ENCODE peak calls at places on chromosomes 4 and X, in five cellular contexts. I is Panc1; N is naive thymus-derived CD4-positive, alpha-beta T cell; W is upper lobe of left lung; Q is spleen. O is an unnamed sample.

GRCh38 chrX:69137371-69137881 is 27.8 kb downstream of the PJA1 start:
- DNase-seq in I (no peak), W (no peak), N (no peak), Q (peak; percentile 56), O (no peak)

GRCh38 chr4:113383111-113383785 is 333.8 kb downstream of the ANK2 start:
- DNase-seq in I (no peak), W (no peak), Q (no peak), N (no peak), O (no peak)

GRCh38 chrX:97547873-97548578 is 664.3 kb downstream of the RPA4 start:
- DNase-seq in W (no peak), Q (no peak), N (no peak), I (no peak), O (no peak)

GRCh38 chr4:156931267-156931666 is 40.3 kb downstream of the PDGFC start:
- DNase-seq in W (peak; percentile 38), I (no peak), Q (no peak), N (no peak), O (no peak)

GRCh38 chrX:38664285-38664684 is 102.9 kb downstream of the TSPAN7 start:
- DNase-seq in I (no peak), N (peak; percentile 1), W (no peak), Q (no peak), O (no peak)

GRCh38 chr4:73740353-73740778 is at the start of gene CXCL8:
- DNase-seq in Q (no peak), W (peak; percentile 85), I (peak; percentile 87), N (no peak), O (peak; percentile 57)

GRCh38 chrX:139909716-139910115 is 23.1 kb downstream of the ATP11C start:
- DNase-seq in W (no peak), I (no peak), N (no peak), Q (no peak), O (no peak)

GRCh38 chrX:32744906-32745305 is 466.4 kb downstream of the DMD start:
- DNase-seq in I (no peak), Q (no peak), N (no peak), W (no peak), O (no peak)

GRCh38 chr4:58776627-58777026 is 1666.4 kb upstream of the IGFBP7 start:
- DNase-seq in I (no peak), W (no peak), N (no peak), Q (no peak), O (no peak)

GRCh38 chrX:64204252-64204651 is 1.3 kb downstream of the AMER1 start:
- DNase-seq in Q (peak; percentile 87), N (no peak), I (no peak), W (no peak), O (peak; percentile 45)

GRCh38 chrX:136450050-136450830 is 37.5 kb upstream of the BRS3 start:
- DNase-seq in Q (no peak), I (no peak), N (no peak), W (no peak), O (no peak)

GRCh38 chrX:16786791-16787735 is 797 bp downstream of the TXLNG start:
- DNase-seq in Q (peak; percentile 91), N (peak; percentile 32), I (no peak), W (peak; percentile 39), O (peak; percentile 47)

GRCh38 chr4:140423106-140423505 is 4.3 kb downstream of the CLGN start:
- DNase-seq in Q (no peak), N (no peak), W (no peak), I (no peak), O (no peak)

GRCh38 chr4:7817877-7818675 is 121.6 kb downstream of the AFAP1 start:
- DNase-seq in N (no peak), W (no peak), I (no peak), Q (no peak), O (no peak)

GRCh38 chrX:18354369-18355329 is at the start of gene SCML2:
- DNase-seq in W (no peak), Q (peak; percentile 79), N (peak; percentile 20), I (no peak), O (peak; percentile 46)

GRCh38 chrX:1387141-1387776 is 4.7 kb downstream of the SLC25A6 start:
- DNase-seq in W (peak; percentile 19), I (no peak), N (no peak), Q (peak; percentile 79), O (peak; percentile 44)

DNA sequence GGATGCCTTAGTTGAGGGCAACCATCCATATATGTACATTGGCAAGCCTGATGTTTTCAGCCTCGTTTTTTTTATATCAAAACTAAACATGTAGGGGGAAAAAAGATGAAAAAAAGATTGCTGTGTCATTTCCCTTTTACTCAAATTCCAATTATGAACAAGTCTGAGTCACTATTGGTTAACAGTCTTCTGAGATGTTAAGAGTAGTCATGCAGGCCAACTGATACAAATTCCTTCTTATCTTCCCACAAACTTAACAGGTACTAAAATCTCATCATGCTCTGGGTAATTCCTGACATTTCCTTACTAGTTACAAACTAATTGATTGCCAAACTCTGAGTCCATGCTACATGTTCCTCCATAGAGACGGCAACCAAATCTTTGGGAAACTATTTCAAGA is 222.1 kb downstream of the FRMPD4 start:
- DNase-seq in N (no peak), Q (no peak), W (no peak), I (no peak), O (no peak)
- H3K27ac ChIP-seq in N (no peak overlapping the region), Q (no peak overlapping the region), W (no peak overlapping the region), I (no peak overlapping the region), O (no peak overlapping the region)

DNA sequence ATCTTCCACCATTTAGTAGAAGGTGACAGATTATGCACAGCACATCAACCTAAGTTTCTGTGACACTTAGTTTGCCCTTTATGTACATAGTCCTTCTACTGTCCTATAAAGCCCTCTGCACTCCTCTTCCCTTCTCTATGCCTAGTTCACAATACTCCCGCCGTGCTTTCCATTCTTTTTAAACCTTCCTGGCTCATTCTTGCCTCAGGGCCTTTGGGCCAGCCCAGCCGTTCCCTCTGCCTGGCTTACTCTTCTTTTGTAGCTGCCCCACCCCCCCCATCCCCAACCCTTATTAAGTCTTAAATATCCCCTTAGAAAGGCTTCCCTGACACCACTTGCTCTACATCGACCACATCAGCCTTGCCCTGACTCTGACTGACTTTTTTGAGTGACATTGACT is 33.0 kb downstream of the SGMS2 start:
- DNase-seq in Q (no peak), W (no peak), N (no peak), I (no peak), O (no peak)
- H3K4me1 ChIP-seq in Q (no peaks in the 10 kb centered on the region), W (peaks cover 11% of the 10 kb centered on the region), N (no peaks in the 10 kb centered on the region), I (peaks cover 8% of the 10 kb centered on the region), O (peaks cover 5% of the 10 kb centered on the region)

GRCh38 chr4:4343038-4343437 is 43.9 kb upstream of the NSG1 start:
- DNase-seq in W (no peak), Q (no peak), N (no peak), I (no peak), O (no peak)
- H3K4me3 ChIP-seq in W (no peak overlapping the region), Q (no peak overlapping the region), N (no peak overlapping the region), I (no peak overlapping the region), O (no peak overlapping the region)

GRCh38 chrX:24494544-24495113 is 29.5 kb downstream of the PDK3 start:
- DNase-seq in N (peak; percentile 13), I (no peak), Q (no peak), W (peak; percentile 30), O (no peak)
- H3K27ac ChIP-seq in N (peak overlapping the region; percentile 30), I (no peak overlapping the region), Q (no peak overlapping the region), W (no peak overlapping the region), O (peak overlapping the region; percentile 11)

O was measured in lower lobe of right lung.